ENCODE peak calls at places on chromosomes 11 and 22, in seven cellular contexts. T, B, F, S, P, H and W are unnamed samples.

GRCh38 chr11:12185914-12186313 is 75.5 kb downstream of the MICAL2 start:
- DNase-seq in P (no peak), F (no peak), H (no peak), B (peak), T (no peak), S (no peak), W (no peak)

GRCh38 chr11:130829801-130830562 is 86.3 kb downstream of the SNX19 start:
- DNase-seq in F (peak), P (no peak), T (no peak), S (peak), B (no peak), H (no peak), W (no peak)

GRCh38 chr11:57395905-57396623 is 5.6 kb upstream of the PRG2 start:
- DNase-seq in F (no peak), S (no peak), H (peak), P (no peak), T (no peak), B (no peak), W (no peak)

GRCh38 chr11:2663915-2664314 is 35.9 kb downstream of the KCNQ1OT1 start:
- DNase-seq in P (no peak), S (no peak), T (no peak), B (no peak), F (no peak), H (no peak), W (no peak)

GRCh38 chr11:11552688-11553087 is 69.1 kb downstream of the GALNT18 start:
- DNase-seq in F (no peak), H (no peak), B (no peak), S (no peak), T (no peak), P (no peak), W (no peak)

GRCh38 chr11:133163463-133164419 is 368.6 kb downstream of the OPCML start:
- DNase-seq in H (peak), S (peak), T (peak), F (no peak), B (peak), P (peak), W (no peak)

GRCh38 chr11:70448983-70449567 is 50.7 kb downstream of the CTTN start:
- DNase-seq in F (no peak), H (peak), P (no peak), B (no peak), S (no peak), T (peak), W (no peak)

GRCh38 chr11:22472306-22472705 is 134.1 kb downstream of the SLC17A6 start:
- DNase-seq in P (peak), B (no peak), S (no peak), T (no peak), H (no peak), F (no peak), W (no peak)

GRCh38 chr22:44523981-44524759 is 26.1 kb upstream of the RTL6 start:
- DNase-seq in H (no peak), T (no peak), P (peak), F (peak), B (no peak), S (peak), W (no peak)

GRCh38 chr22:37639771-37640590 is 512 bp downstream of the SH3BP1 start:
- DNase-seq in T (no peak), H (no peak), B (no peak), P (peak), F (no peak), S (no peak), W (no peak)